ENCODE peak calls at places on chromosomes 16 and 17, in six cellular contexts. One of them, this sample, is unnamed.

GRCh38 chr17:27521281-27522027 is 65.2 kb downstream of the KSR1 start:
- DNase-seq in uterus: no peak
- DNase-seq in T-helper 17 cell: no peak
- DNase-seq in T47D: no peak
- DNase-seq in foreskin fibroblast: no peak
- DNase-seq in sigmoid colon: no peak
- DNase-seq in this sample: no peak

GRCh38 chr16:16154292-16154951 is 68.9 kb downstream of the ABCC6 start:
- DNase-seq in foreskin fibroblast: no peak
- DNase-seq in T-helper 17 cell: no peak
- DNase-seq in T47D: no peak
- DNase-seq in uterus: no peak
- DNase-seq in sigmoid colon: no peak
- DNase-seq in this sample: no peak

GRCh38 chr17:61338000-61338864 is 61.4 kb upstream of the TBX2 start:
- DNase-seq in foreskin fibroblast: peak; percentile 93
- DNase-seq in uterus: no peak
- DNase-seq in sigmoid colon: no peak
- DNase-seq in T-helper 17 cell: no peak
- DNase-seq in T47D: no peak
- DNase-seq in this sample: no peak

GRCh38 chr17:58187063-58187462 is 5.5 kb upstream of the EPX start:
- DNase-seq in T-helper 17 cell: no peak
- DNase-seq in T47D: no peak
- DNase-seq in uterus: no peak
- DNase-seq in sigmoid colon: no peak
- DNase-seq in foreskin fibroblast: no peak
- DNase-seq in this sample: no peak

GRCh38 chr17:43543771-43544575 is 2.2 kb downstream of the ETV4 start:
- DNase-seq in foreskin fibroblast: no peak
- DNase-seq in T-helper 17 cell: no peak
- DNase-seq in T47D: no peak
- DNase-seq in sigmoid colon: no peak
- DNase-seq in uterus: no peak
- DNase-seq in this sample: no peak

GRCh38 chr16:85330694-85331188 is 218.5 kb upstream of the CIBAR2 start:
- DNase-seq in T-helper 17 cell: no peak
- DNase-seq in uterus: no peak
- DNase-seq in foreskin fibroblast: peak; percentile 69
- DNase-seq in T47D: peak; percentile 91
- DNase-seq in sigmoid colon: no peak
- DNase-seq in this sample: peak; percentile 98

GRCh38 chr16:8740775-8741355 is 56.6 kb downstream of the TMEM186 start:
- DNase-seq in T47D: no peak
- DNase-seq in foreskin fibroblast: no peak
- DNase-seq in uterus: no peak
- DNase-seq in T-helper 17 cell: no peak
- DNase-seq in sigmoid colon: peak; percentile 46
- DNase-seq in this sample: peak; percentile 78

GRCh38 chr17:63954402-63955063 is 18.2 kb downstream of the SCN4A start:
- DNase-seq in sigmoid colon: no peak
- DNase-seq in uterus: no peak
- DNase-seq in foreskin fibroblast: no peak
- DNase-seq in T47D: no peak
- DNase-seq in T-helper 17 cell: no peak
- DNase-seq in this sample: no peak

GRCh38 chr17:45236002-45236606 is 14.4 kb downstream of the FMNL1 start:
- DNase-seq in uterus: no peak
- DNase-seq in T-helper 17 cell: no peak
- DNase-seq in T47D: no peak
- DNase-seq in sigmoid colon: no peak
- DNase-seq in foreskin fibroblast: no peak
- DNase-seq in this sample: no peak

GRCh38 chr17:10754109-10754508 is 24.3 kb upstream of the TMEM220 start:
- DNase-seq in uterus: no peak
- DNase-seq in foreskin fibroblast: no peak
- DNase-seq in T47D: peak; percentile 14
- DNase-seq in T-helper 17 cell: no peak
- DNase-seq in sigmoid colon: no peak
- DNase-seq in this sample: peak; percentile 40

GRCh38 chr16:68823401-68823800 is 19.9 kb upstream of the TANGO6 start:
- DNase-seq in uterus: no peak
- DNase-seq in T47D: no peak
- DNase-seq in foreskin fibroblast: peak; percentile 74
- DNase-seq in T-helper 17 cell: no peak
- DNase-seq in sigmoid colon: no peak
- DNase-seq in this sample: no peak

GRCh38 chr17:6137716-6138502 is 67.7 kb downstream of the WSCD1 start:
- DNase-seq in T47D: no peak
- DNase-seq in sigmoid colon: no peak
- DNase-seq in T-helper 17 cell: no peak
- DNase-seq in foreskin fibroblast: no peak
- DNase-seq in uterus: no peak
- DNase-seq in this sample: no peak

GRCh38 chr17:60065867-60066266 is 12.9 kb downstream of the HEATR6 start:
- DNase-seq in T-helper 17 cell: no peak
- DNase-seq in foreskin fibroblast: no peak
- DNase-seq in sigmoid colon: no peak
- DNase-seq in uterus: no peak
- DNase-seq in T47D: no peak
- DNase-seq in this sample: no peak

GRCh38 chr17:2484876-2485275 is 26.8 kb downstream of the METTL16 start:
- DNase-seq in T-helper 17 cell: no peak
- DNase-seq in T47D: no peak
- DNase-seq in foreskin fibroblast: no peak
- DNase-seq in sigmoid colon: no peak
- DNase-seq in uterus: no peak
- DNase-seq in this sample: no peak

GRCh38 chr16:79482011-79482410 is 118.5 kb downstream of the MAF start:
- DNase-seq in T47D: no peak
- DNase-seq in T-helper 17 cell: no peak
- DNase-seq in foreskin fibroblast: no peak
- DNase-seq in uterus: no peak
- DNase-seq in sigmoid colon: no peak
- DNase-seq in this sample: no peak

GRCh38 chr16:85858984-85859817 is 39.8 kb upstream of the IRF8 start:
- DNase-seq in sigmoid colon: no peak
- DNase-seq in T47D: no peak
- DNase-seq in T-helper 17 cell: no peak
- DNase-seq in uterus: no peak
- DNase-seq in foreskin fibroblast: no peak
- DNase-seq in this sample: no peak

GRCh38 chr17:60823520-60823919 is 145.9 kb downstream of the BCAS3 start:
- DNase-seq in foreskin fibroblast: no peak
- DNase-seq in T-helper 17 cell: no peak
- DNase-seq in T47D: no peak
- DNase-seq in uterus: no peak
- DNase-seq in sigmoid colon: no peak
- DNase-seq in this sample: no peak

GRCh38 chr17:69978056-69978646 is 96.9 kb upstream of the KCNJ16 start:
- DNase-seq in T-helper 17 cell: no peak
- DNase-seq in T47D: no peak
- DNase-seq in uterus: no peak
- DNase-seq in foreskin fibroblast: no peak
- DNase-seq in sigmoid colon: no peak
- DNase-seq in this sample: no peak

GRCh38 chr16:35752012-35752772 is 2292.8 kb downstream of the TP53TG3F start:
- DNase-seq in sigmoid colon: no peak
- DNase-seq in T47D: no peak
- DNase-seq in foreskin fibroblast: no peak
- DNase-seq in uterus: no peak
- DNase-seq in T-helper 17 cell: no peak
- DNase-seq in this sample: no peak

GRCh38 chr16:2474877-2475412 is at the start of gene TBC1D24:
- DNase-seq in T-helper 17 cell: peak; percentile 65
- DNase-seq in T47D: peak; percentile 99
- DNase-seq in uterus: peak; percentile 79
- DNase-seq in foreskin fibroblast: peak; percentile 80
- DNase-seq in sigmoid colon: peak; percentile 92
- DNase-seq in this sample: peak; percentile 98

GRCh38 chr17:38745545-38745944 is 2.6 kb downstream of the PCGF2 start:
- DNase-seq in foreskin fibroblast: no peak
- DNase-seq in sigmoid colon: no peak
- DNase-seq in uterus: peak; percentile 42
- DNase-seq in T-helper 17 cell: no peak
- DNase-seq in T47D: no peak
- DNase-seq in this sample: no peak

GRCh38 chr17:750431-751037 is 1.5 kb downstream of the GEMIN4 start:
- DNase-seq in sigmoid colon: no peak
- DNase-seq in uterus: no peak
- DNase-seq in T-helper 17 cell: no peak
- DNase-seq in foreskin fibroblast: no peak
- DNase-seq in T47D: no peak
- DNase-seq in this sample: no peak

GRCh38 chr17:61833536-61834203 is 29.7 kb downstream of the BRIP1 start:
- DNase-seq in uterus: no peak
- DNase-seq in foreskin fibroblast: peak; percentile 72
- DNase-seq in sigmoid colon: no peak
- DNase-seq in T47D: no peak
- DNase-seq in T-helper 17 cell: no peak
- DNase-seq in this sample: no peak

GRCh38 chr16:71526111-71526998 is at the start of gene CHST4:
- DNase-seq in T-helper 17 cell: no peak
- DNase-seq in uterus: peak; percentile 31
- DNase-seq in sigmoid colon: no peak
- DNase-seq in foreskin fibroblast: peak; percentile 47
- DNase-seq in T47D: no peak
- DNase-seq in this sample: no peak

GRCh38 chr17:70271200-70271599 is 101.9 kb downstream of the KCNJ2 start:
- DNase-seq in foreskin fibroblast: no peak
- DNase-seq in uterus: no peak
- DNase-seq in T47D: no peak
- DNase-seq in sigmoid colon: no peak
- DNase-seq in T-helper 17 cell: no peak
- DNase-seq in this sample: no peak

GRCh38 chr16:53545433-53545832 is 42.4 kb upstream of the AKTIP start:
- DNase-seq in uterus: no peak
- DNase-seq in T47D: no peak
- DNase-seq in foreskin fibroblast: no peak
- DNase-seq in sigmoid colon: no peak
- DNase-seq in T-helper 17 cell: peak; percentile 28
- DNase-seq in this sample: no peak

GRCh38 chr16:66260522-66261290 is 105.8 kb upstream of the CDH5 start:
- DNase-seq in T47D: no peak
- DNase-seq in uterus: no peak
- DNase-seq in sigmoid colon: no peak
- DNase-seq in T-helper 17 cell: no peak
- DNase-seq in foreskin fibroblast: no peak
- DNase-seq in this sample: no peak

GRCh38 chr17:82121660-82122629 is 23.9 kb upstream of the FASN start:
- DNase-seq in T47D: no peak
- DNase-seq in foreskin fibroblast: no peak
- DNase-seq in uterus: no peak
- DNase-seq in sigmoid colon: no peak
- DNase-seq in T-helper 17 cell: no peak
- DNase-seq in this sample: no peak

GRCh38 chr16:88456356-88457292 is 3.5 kb downstream of the ZFPM1 start:
- DNase-seq in uterus: no peak
- DNase-seq in foreskin fibroblast: no peak
- DNase-seq in T47D: no peak
- DNase-seq in sigmoid colon: no peak
- DNase-seq in T-helper 17 cell: no peak
- DNase-seq in this sample: no peak

GRCh38 chr16:51989637-51990230 is 557.2 kb downstream of the TOX3 start:
- DNase-seq in T47D: no peak
- DNase-seq in T-helper 17 cell: no peak
- DNase-seq in uterus: no peak
- DNase-seq in sigmoid colon: no peak
- DNase-seq in foreskin fibroblast: no peak
- DNase-seq in this sample: no peak

GRCh38 chr17:77353684-77354419 is 213.1 kb downstream of the SEC14L1 start:
- DNase-seq in T47D: no peak
- DNase-seq in sigmoid colon: peak; percentile 46
- DNase-seq in T-helper 17 cell: no peak
- DNase-seq in uterus: no peak
- DNase-seq in foreskin fibroblast: no peak
- DNase-seq in this sample: no peak

GRCh38 chr17:1568950-1569810 is 6.6 kb upstream of the PITPNA start:
- DNase-seq in T47D: no peak
- DNase-seq in T-helper 17 cell: no peak
- DNase-seq in sigmoid colon: no peak
- DNase-seq in uterus: no peak
- DNase-seq in foreskin fibroblast: no peak
- DNase-seq in this sample: no peak

GRCh38 chr17:44267165-44267455 is 825 bp downstream of the SLC4A1 start:
- DNase-seq in T-helper 17 cell: no peak
- DNase-seq in uterus: no peak
- DNase-seq in sigmoid colon: no peak
- DNase-seq in foreskin fibroblast: no peak
- DNase-seq in T47D: no peak
- DNase-seq in this sample: no peak

GRCh38 chr17:80346498-80347275 is 68.3 kb upstream of the ENDOV start:
- DNase-seq in T-helper 17 cell: no peak
- DNase-seq in uterus: no peak
- DNase-seq in foreskin fibroblast: no peak
- DNase-seq in T47D: no peak
- DNase-seq in sigmoid colon: no peak
- DNase-seq in this sample: no peak

GRCh38 chr17:72683506-72684404 is 408.7 kb downstream of the SLC39A11 start:
- DNase-seq in foreskin fibroblast: peak; percentile 91
- DNase-seq in T47D: peak; percentile 89
- DNase-seq in uterus: no peak
- DNase-seq in T-helper 17 cell: no peak
- DNase-seq in sigmoid colon: no peak
- DNase-seq in this sample: peak; percentile 88

GRCh38 chr17:4206945-4207344 is 56.8 kb downstream of the ANKFY1 start:
- DNase-seq in sigmoid colon: no peak
- DNase-seq in foreskin fibroblast: no peak
- DNase-seq in T-helper 17 cell: no peak
- DNase-seq in uterus: no peak
- DNase-seq in T47D: no peak
- DNase-seq in this sample: no peak

GRCh38 chr17:50586421-50587247 is 26.1 kb downstream of the CACNA1G start:
- DNase-seq in foreskin fibroblast: no peak
- DNase-seq in T47D: no peak
- DNase-seq in T-helper 17 cell: no peak
- DNase-seq in uterus: no peak
- DNase-seq in sigmoid colon: no peak
- DNase-seq in this sample: no peak